ENCODE peak calls at places on chromosomes 6 and 20, in five cellular contexts. A, Q, U, B and L are unnamed samples.
A peak's percentile ranks its signal among the peaks of the same experiment; 100 is the strongest.

GRCh38 chr6:153058291-153058690 is 55.8 kb upstream of the MTRF1L start:
- DNase-seq in Q (no peak), A (peak; percentile 37), B (no peak), U (no peak), L (no peak)

GRCh38 chr6:41040101-41040910 is 1.3 kb upstream of the UNC5CL start:
- DNase-seq in Q (peak; percentile 38), B (no peak), A (no peak), U (no peak), L (no peak)

GRCh38 chr6:31739639-31740396 is at the start of gene MSH5:
- DNase-seq in B (peak; percentile 97), Q (peak; percentile 99), U (peak; percentile 95), A (peak; percentile 97), L (peak; percentile 90)

GRCh38 chr6:106396426-106397220 is 36.1 kb downstream of the CRYBG1 start:
- DNase-seq in Q (no peak), B (no peak), A (no peak), U (no peak), L (no peak)

GRCh38 chr6:157198425-157199279 is 124.7 kb downstream of the TMEM242 start:
- DNase-seq in U (no peak), Q (peak; percentile 86), A (peak; percentile 94), B (no peak), L (no peak)

GRCh38 chr20:22496817-22497216 is 87.6 kb downstream of the FOXA2 start:
- DNase-seq in Q (peak; percentile 20), U (no peak), B (no peak), A (peak; percentile 5), L (no peak)

GRCh38 chr6:106751501-106752252 is 122.3 kb downstream of the QRSL1 start:
- DNase-seq in B (no peak), Q (peak; percentile 98), U (no peak), A (peak; percentile 100), L (no peak)

GRCh38 chr6:66662196-66662595 is 955.2 kb upstream of the EYS start:
- DNase-seq in Q (peak; percentile 25), U (no peak), B (no peak), A (no peak), L (no peak)

GRCh38 chr6:30341249-30341648 is 3.7 kb upstream of the RPP21 start:
- DNase-seq in U (no peak), Q (no peak), B (no peak), A (no peak), L (no peak)
- TF ChIP-seq CTCF in U (no peak), Q (no peak), B (no peak), A (no peak), L (no peak)

GRCh38 chr6:1335367-1336037 is 23.6 kb downstream of the FOXQ1 start:
- DNase-seq in A (peak; percentile 97), B (no peak), U (no peak), Q (peak; percentile 89), L (peak; percentile 23)

GRCh38 chr6:1334725-1335124 is 22.8 kb downstream of the FOXQ1 start:
- DNase-seq in A (no peak), U (no peak), Q (no peak), B (no peak), L (no peak)

GRCh38 chr6:1337791-1338190 is 25.9 kb downstream of the FOXQ1 start:
- DNase-seq in B (no peak), Q (no peak), A (no peak), U (no peak), L (no peak)

DNA sequence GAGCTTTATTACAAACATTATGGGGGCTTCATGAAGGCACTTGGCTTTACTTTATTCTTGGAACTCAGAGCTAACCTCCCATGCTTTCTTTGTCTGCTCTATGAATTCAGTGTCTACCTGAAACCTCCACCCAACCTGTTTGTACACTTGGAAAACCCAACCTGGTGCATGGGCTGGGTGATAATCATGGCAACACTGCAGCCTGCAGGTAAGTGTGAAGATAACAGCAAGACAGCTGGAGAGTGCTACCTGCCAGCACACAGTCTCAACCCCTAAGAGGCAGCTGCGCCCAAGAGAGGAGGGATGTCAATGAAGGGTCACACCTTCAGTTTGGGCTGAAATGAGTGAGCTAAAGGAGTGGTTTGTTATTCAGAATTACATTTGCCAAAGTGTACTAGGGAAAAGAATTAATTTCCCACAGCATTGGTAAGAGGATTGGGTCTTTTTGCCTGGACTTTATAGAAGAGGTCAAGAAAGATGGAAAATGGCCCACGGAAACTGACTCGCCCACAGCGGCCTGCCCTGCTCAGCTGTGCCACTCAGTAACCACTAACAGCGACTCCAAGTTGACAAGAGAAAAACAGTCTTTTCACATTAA is 24.4 kb downstream of the FOXQ1 start:
- DNase-seq in A (peak; percentile 69), Q (peak; percentile 76), B (no peak), U (no peak), L (peak; percentile 22)
- TF ChIP-seq CTCF in A (peak; percentile 94), Q (peak; percentile 27), B (no peak), U (peak; percentile 18), L (peak; percentile 29)

DNA sequence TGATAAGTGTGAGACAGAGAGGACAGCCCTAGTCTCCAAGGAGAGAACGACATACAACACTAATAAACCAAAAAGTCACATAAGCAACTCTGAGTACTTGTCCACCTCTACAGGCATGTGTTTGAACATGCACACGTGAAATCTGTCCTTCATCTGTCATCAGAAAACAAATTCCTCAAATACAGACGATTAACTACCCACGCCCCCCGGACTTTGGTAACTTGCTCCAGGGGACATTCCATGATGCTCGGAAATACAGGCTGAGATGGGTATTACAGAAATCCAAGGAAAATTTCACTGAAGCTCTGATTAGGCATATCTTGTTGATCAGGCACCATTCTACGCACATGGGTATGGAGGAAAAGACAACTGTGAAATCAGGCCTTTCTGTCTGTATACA is 57.8 kb downstream of the LYRM4 start:
- DNase-seq in Q (no peak), B (no peak), A (no peak), U (no peak), L (no peak)
- TF ChIP-seq CTCF in Q (no peak), B (no peak), A (no peak), U (no peak), L (no peak)

DNA sequence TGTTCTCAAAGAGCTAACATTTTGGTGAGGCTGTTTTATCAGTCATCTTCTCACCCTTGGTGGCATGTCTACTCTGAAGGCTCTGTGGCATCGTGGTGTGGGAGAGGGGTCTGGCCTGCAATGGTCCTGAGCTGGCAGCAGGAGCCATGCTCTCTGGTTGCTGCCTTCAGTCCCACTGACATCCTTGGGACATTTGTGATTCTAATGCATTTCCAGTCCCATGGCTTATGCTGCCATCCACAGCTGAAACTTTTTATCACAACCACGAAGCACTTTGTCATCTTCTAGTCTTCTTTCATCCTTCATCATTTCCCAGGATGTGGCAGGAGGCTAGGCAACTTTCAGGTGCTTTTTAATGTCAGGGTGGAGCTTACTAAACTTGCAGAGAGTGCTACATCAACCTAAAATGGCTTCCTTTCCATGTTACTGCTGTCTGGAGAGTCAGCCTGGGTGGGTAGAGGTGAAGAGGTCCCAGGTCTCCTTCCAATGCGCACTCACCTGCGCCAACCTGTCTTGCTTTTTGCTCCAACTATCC is 77.1 kb downstream of the GPR63 start:
- DNase-seq in A (no peak), U (no peak), B (peak; percentile 27), Q (no peak), L (no peak)
- TF ChIP-seq CTCF in A (peak; percentile 11), U (no peak), B (peak; percentile 21), Q (no peak), L (no peak)

DNA sequence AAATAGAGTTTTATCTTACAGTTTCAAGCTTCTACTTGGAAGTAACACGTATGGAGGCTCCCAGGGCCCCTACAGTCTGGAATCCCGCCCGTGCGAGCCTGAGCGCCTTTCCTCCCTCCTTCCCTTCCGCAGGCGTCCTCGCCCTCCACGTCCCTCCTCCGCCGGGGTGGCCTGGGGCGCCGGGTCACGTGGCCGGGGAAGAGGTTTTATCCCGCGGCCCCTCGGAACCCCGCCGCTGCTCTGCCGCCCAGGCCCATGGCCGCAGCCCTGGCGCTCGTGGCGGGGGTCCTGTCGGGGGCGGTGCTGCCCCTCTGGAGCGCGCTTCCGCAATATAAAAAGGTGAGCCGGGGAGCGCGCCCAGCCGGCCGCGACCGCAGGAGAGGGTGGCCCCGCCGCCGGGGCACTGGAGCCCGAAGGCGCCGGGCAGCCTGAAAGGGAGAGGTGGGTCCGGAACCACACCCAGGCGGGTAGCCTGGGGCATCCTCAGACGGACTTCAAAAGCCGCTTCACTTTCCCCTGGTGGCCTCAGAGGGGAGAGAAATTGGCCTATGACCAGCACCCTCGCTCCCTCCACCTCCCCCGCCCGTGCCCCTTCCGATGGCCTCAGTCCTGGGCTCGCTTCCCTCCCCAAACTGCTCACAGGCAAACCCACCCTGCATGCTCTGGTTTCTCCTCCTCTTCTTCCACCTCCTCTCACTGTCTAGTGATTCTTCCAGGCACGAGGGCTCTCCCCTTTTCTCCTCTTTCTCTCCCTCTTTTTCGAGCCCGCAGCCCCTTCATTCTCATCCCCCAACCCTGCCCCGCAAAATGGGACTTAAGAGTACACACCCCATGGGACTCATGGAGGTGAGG is at the start of gene CLPSL2:
- DNase-seq in B (peak; percentile 55), Q (no peak), A (no peak), U (peak; percentile 70), L (no peak)
- TF ChIP-seq CTCF in B (no peak), Q (no peak), A (no peak), U (no peak), L (no peak)